ENCODE peak calls at places on chromosomes 16 and 17, in five cellular contexts. One of them, this sample, is unnamed.

GRCh38 chr16:81902025-81902424 is 109.2 kb downstream of the SDR42E1 start:
- DNase-seq in GM12865: no peak
- DNase-seq in heart left ventricle: no peak
- DNase-seq in Peyer's patch: no peak
- DNase-seq in CD8-positive, alpha-beta T cell: no peak
- DNase-seq in this sample: no peak

GRCh38 chr17:57165754-57166153 is 80.7 kb downstream of the AKAP1 start:
- DNase-seq in GM12865: no peak
- DNase-seq in Peyer's patch: no peak
- DNase-seq in heart left ventricle: no peak
- DNase-seq in CD8-positive, alpha-beta T cell: no peak
- DNase-seq in this sample: no peak

GRCh38 chr17:81731271-81731670 is 19.2 kb downstream of the SLC25A10 start:
- DNase-seq in heart left ventricle: no peak
- DNase-seq in CD8-positive, alpha-beta T cell: no peak
- DNase-seq in GM12865: no peak
- DNase-seq in Peyer's patch: no peak
- DNase-seq in this sample: no peak

GRCh38 chr16:17358846-17359245 is 111.9 kb downstream of the XYLT1 start:
- DNase-seq in GM12865: no peak
- DNase-seq in heart left ventricle: no peak
- DNase-seq in CD8-positive, alpha-beta T cell: no peak
- DNase-seq in Peyer's patch: no peak
- DNase-seq in this sample: no peak

GRCh38 chr17:33169580-33170285 is 123.4 kb downstream of the ASIC2 start:
- DNase-seq in Peyer's patch: no peak
- DNase-seq in heart left ventricle: no peak
- DNase-seq in GM12865: no peak
- DNase-seq in CD8-positive, alpha-beta T cell: no peak
- DNase-seq in this sample: no peak

GRCh38 chr16:25020112-25020591 is 5.0 kb upstream of the ARHGAP17 start:
- DNase-seq in GM12865: peak
- DNase-seq in Peyer's patch: no peak
- DNase-seq in CD8-positive, alpha-beta T cell: no peak
- DNase-seq in heart left ventricle: no peak
- DNase-seq in this sample: no peak

GRCh38 chr17:63768433-63768832 is 5.0 kb downstream of the CCDC47 start:
- DNase-seq in Peyer's patch: no peak
- DNase-seq in CD8-positive, alpha-beta T cell: no peak
- DNase-seq in GM12865: no peak
- DNase-seq in heart left ventricle: no peak
- DNase-seq in this sample: no peak

GRCh38 chr16:57619606-57620315 is 8.7 kb upstream of the ADGRG1 start:
- DNase-seq in Peyer's patch: peak
- DNase-seq in heart left ventricle: no peak
- DNase-seq in GM12865: no peak
- DNase-seq in CD8-positive, alpha-beta T cell: no peak
- DNase-seq in this sample: peak

GRCh38 chr16:29007865-29008593 is 23.2 kb downstream of the LAT start:
- DNase-seq in Peyer's patch: no peak
- DNase-seq in heart left ventricle: no peak
- DNase-seq in GM12865: peak
- DNase-seq in CD8-positive, alpha-beta T cell: peak
- DNase-seq in this sample: no peak

GRCh38 chr17:48299760-48300159 is 130.3 kb downstream of the SKAP1 start:
- DNase-seq in CD8-positive, alpha-beta T cell: no peak
- DNase-seq in heart left ventricle: no peak
- DNase-seq in GM12865: peak
- DNase-seq in Peyer's patch: no peak
- DNase-seq in this sample: no peak

GRCh38 chr17:71188811-71189492 is 931.9 kb upstream of the SOX9 start:
- DNase-seq in heart left ventricle: no peak
- DNase-seq in Peyer's patch: no peak
- DNase-seq in CD8-positive, alpha-beta T cell: no peak
- DNase-seq in GM12865: peak
- DNase-seq in this sample: no peak

GRCh38 chr17:78426293-78426879 is 47.9 kb downstream of the PGS1 start:
- DNase-seq in CD8-positive, alpha-beta T cell: no peak
- DNase-seq in Peyer's patch: no peak
- DNase-seq in GM12865: no peak
- DNase-seq in heart left ventricle: no peak
- DNase-seq in this sample: no peak

GRCh38 chr16:75068632-75069031 is 47.9 kb downstream of the LDHD start:
- DNase-seq in Peyer's patch: no peak
- DNase-seq in GM12865: no peak
- DNase-seq in CD8-positive, alpha-beta T cell: no peak
- DNase-seq in heart left ventricle: no peak
- DNase-seq in this sample: no peak

GRCh38 chr17:56913000-56913866 is 616 bp downstream of the TRIM25 start:
- DNase-seq in Peyer's patch: no peak
- DNase-seq in heart left ventricle: peak
- DNase-seq in CD8-positive, alpha-beta T cell: no peak
- DNase-seq in GM12865: no peak
- DNase-seq in this sample: no peak

GRCh38 chr16:11128211-11129123 is 127.5 kb downstream of the SOCS1 start:
- DNase-seq in CD8-positive, alpha-beta T cell: no peak
- DNase-seq in GM12865: no peak
- DNase-seq in Peyer's patch: no peak
- DNase-seq in heart left ventricle: peak
- DNase-seq in this sample: no peak

GRCh38 chr16:81544691-81545365 is 100.2 kb downstream of the CMIP start:
- DNase-seq in GM12865: peak
- DNase-seq in Peyer's patch: no peak
- DNase-seq in CD8-positive, alpha-beta T cell: no peak
- DNase-seq in heart left ventricle: no peak
- DNase-seq in this sample: peak

GRCh38 chr16:28326881-28327610 is 34.7 kb downstream of the SBK1 start:
- DNase-seq in GM12865: peak
- DNase-seq in Peyer's patch: peak
- DNase-seq in CD8-positive, alpha-beta T cell: peak
- DNase-seq in heart left ventricle: no peak
- DNase-seq in this sample: peak

GRCh38 chr17:17496189-17497064 is at the start of gene RASD1:
- DNase-seq in CD8-positive, alpha-beta T cell: peak
- DNase-seq in GM12865: peak
- DNase-seq in Peyer's patch: peak
- DNase-seq in heart left ventricle: peak
- DNase-seq in this sample: peak

GRCh38 chr17:67570797-67571196 is 146.9 kb upstream of the NOL11 start:
- DNase-seq in CD8-positive, alpha-beta T cell: no peak
- DNase-seq in heart left ventricle: no peak
- DNase-seq in GM12865: peak
- DNase-seq in Peyer's patch: no peak
- DNase-seq in this sample: no peak

GRCh38 chr17:76432004-76432403 is 20.9 kb downstream of the UBE2O start:
- DNase-seq in Peyer's patch: no peak
- DNase-seq in CD8-positive, alpha-beta T cell: no peak
- DNase-seq in GM12865: no peak
- DNase-seq in heart left ventricle: no peak
- DNase-seq in this sample: no peak
- H3K4me3 ChIP-seq in Peyer's patch: no peak
- H3K4me3 ChIP-seq in CD8-positive, alpha-beta T cell: no peak
- H3K4me3 ChIP-seq in GM12865: no peak
- H3K4me3 ChIP-seq in heart left ventricle: no peak
- H3K4me3 ChIP-seq in this sample: no peak

GRCh38 chr17:6325741-6326140 is 109.2 kb downstream of the AIPL1 start:
- DNase-seq in GM12865: no peak
- DNase-seq in CD8-positive, alpha-beta T cell: no peak
- DNase-seq in heart left ventricle: no peak
- DNase-seq in Peyer's patch: no peak
- DNase-seq in this sample: no peak
- TF ChIP-seq CTCF in GM12865: no peak
- TF ChIP-seq CTCF in CD8-positive, alpha-beta T cell: no peak
- TF ChIP-seq CTCF in heart left ventricle: no peak
- TF ChIP-seq CTCF in Peyer's patch: no peak
- TF ChIP-seq CTCF in this sample: no peak

DNA sequence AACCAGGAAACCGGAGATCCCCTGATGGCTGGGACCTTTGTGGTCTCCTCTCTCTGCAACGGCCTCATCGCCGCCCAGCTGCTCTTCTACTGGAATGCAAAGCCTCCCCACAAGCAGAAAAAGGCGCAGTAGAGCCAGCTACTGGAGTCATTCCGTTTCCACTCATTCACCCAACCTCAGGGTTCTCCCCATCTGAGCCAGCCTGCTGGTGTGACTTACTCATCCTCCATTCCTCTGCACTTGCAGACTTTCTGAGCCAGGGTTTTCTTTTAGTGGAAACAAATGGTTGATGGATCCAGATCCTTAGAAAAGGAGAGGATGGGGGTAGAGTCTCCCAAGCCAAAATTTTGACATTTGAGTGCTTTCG is 2.5 kb downstream of the SOX15 start:
- DNase-seq in GM12865: no peak
- DNase-seq in Peyer's patch: no peak
- DNase-seq in heart left ventricle: no peak
- DNase-seq in CD8-positive, alpha-beta T cell: no peak
- DNase-seq in this sample: no peak
- H3K4me3 ChIP-seq in GM12865: no peak
- H3K4me3 ChIP-seq in Peyer's patch: no peak
- H3K4me3 ChIP-seq in heart left ventricle: no peak
- H3K4me3 ChIP-seq in CD8-positive, alpha-beta T cell: no peak
- H3K4me3 ChIP-seq in this sample: no peak

GRCh38 chr17:13576661-13577526 is 24.8 kb downstream of the HS3ST3A1 start:
- DNase-seq in CD8-positive, alpha-beta T cell: no peak
- DNase-seq in GM12865: no peak
- DNase-seq in Peyer's patch: no peak
- DNase-seq in heart left ventricle: no peak
- DNase-seq in this sample: no peak
- TF ChIP-seq CTCF in CD8-positive, alpha-beta T cell: no peak
- TF ChIP-seq CTCF in GM12865: no peak
- TF ChIP-seq CTCF in Peyer's patch: no peak
- TF ChIP-seq CTCF in heart left ventricle: no peak
- TF ChIP-seq CTCF in this sample: no peak

GRCh38 chr16:3501783-3502400 is 1.1 kb downstream of the CLUAP1 start:
- DNase-seq in CD8-positive, alpha-beta T cell: no peak
- DNase-seq in GM12865: no peak
- DNase-seq in heart left ventricle: no peak
- DNase-seq in Peyer's patch: no peak
- DNase-seq in this sample: peak
- H3K4me3 ChIP-seq in CD8-positive, alpha-beta T cell: peak
- H3K4me3 ChIP-seq in GM12865: peak
- H3K4me3 ChIP-seq in heart left ventricle: peak
- H3K4me3 ChIP-seq in Peyer's patch: no peak
- H3K4me3 ChIP-seq in this sample: peak

GRCh38 chr16:85239239-85239638 is 127.0 kb upstream of the CIBAR2 start:
- DNase-seq in heart left ventricle: no peak
- DNase-seq in Peyer's patch: no peak
- DNase-seq in GM12865: no peak
- DNase-seq in CD8-positive, alpha-beta T cell: no peak
- DNase-seq in this sample: no peak

GRCh38 chr16:85237817-85238216 is 125.5 kb upstream of the CIBAR2 start:
- DNase-seq in heart left ventricle: no peak
- DNase-seq in GM12865: no peak
- DNase-seq in Peyer's patch: no peak
- DNase-seq in CD8-positive, alpha-beta T cell: no peak
- DNase-seq in this sample: no peak

GRCh38 chr16:85239871-85240270 is 127.6 kb upstream of the CIBAR2 start:
- DNase-seq in Peyer's patch: no peak
- DNase-seq in heart left ventricle: no peak
- DNase-seq in GM12865: no peak
- DNase-seq in CD8-positive, alpha-beta T cell: no peak
- DNase-seq in this sample: no peak

GRCh38 chr16:85235988-85236831 is 123.9 kb upstream of the CIBAR2 start:
- DNase-seq in CD8-positive, alpha-beta T cell: no peak
- DNase-seq in Peyer's patch: no peak
- DNase-seq in GM12865: peak
- DNase-seq in heart left ventricle: peak
- DNase-seq in this sample: no peak

GRCh38 chr16:85238233-85238647 is 126.0 kb upstream of the CIBAR2 start:
- DNase-seq in GM12865: no peak
- DNase-seq in Peyer's patch: no peak
- DNase-seq in CD8-positive, alpha-beta T cell: no peak
- DNase-seq in heart left ventricle: no peak
- DNase-seq in this sample: peak
- TF ChIP-seq CTCF in GM12865: no peak
- TF ChIP-seq CTCF in Peyer's patch: no peak
- TF ChIP-seq CTCF in CD8-positive, alpha-beta T cell: no peak
- TF ChIP-seq CTCF in heart left ventricle: no peak
- TF ChIP-seq CTCF in this sample: no peak